ENCODE peak calls at places on chromosomes 11 and 22, in nine cellular contexts. O, Y, U, W, R, M, Z, N and I are unnamed samples.

GRCh38 chr22:39309364-39309861 is 10.0 kb downstream of the RPL3 start:
- DNase-seq in W (no peak), U (peak; percentile 59), M (no peak), Z (no peak), N (no peak), Y (no peak), R (no peak), O (no peak), I (no peak)

GRCh38 chr11:61055776-61056175 is 46.5 kb upstream of the CD5 start:
- DNase-seq in W (no peak), Y (no peak), Z (no peak), O (no peak), M (peak; percentile 24), R (no peak), U (no peak), N (no peak), I (no peak)

GRCh38 chr11:2699185-2699530 is 636 bp downstream of the KCNQ1OT1 start:
- DNase-seq in Y (no peak), O (peak; percentile 15), N (no peak), U (peak; percentile 68), Z (peak; percentile 26), M (peak; percentile 67), W (no peak), R (peak; percentile 68), I (peak; percentile 20)

GRCh38 chr22:23054531-23055257 is 15.6 kb upstream of the GNAZ start:
- DNase-seq in Y (no peak), W (no peak), R (peak; percentile 25), O (no peak), Z (no peak), M (peak; percentile 40), U (no peak), N (no peak), I (no peak)

GRCh38 chr11:10731064-10731680 is 19.9 kb upstream of the CTR9 start:
- DNase-seq in Z (no peak), O (no peak), W (no peak), R (no peak), Y (no peak), U (no peak), M (no peak), N (peak; percentile 7), I (no peak)

GRCh38 chr11:2934057-2934550 is 4.9 kb upstream of the PHLDA2 start:
- DNase-seq in Y (no peak), Z (no peak), R (no peak), O (no peak), M (no peak), U (no peak), W (no peak), N (no peak), I (no peak)

GRCh38 chr11:12088047-12088481 is 22.3 kb upstream of the MICAL2 start:
- DNase-seq in M (peak; percentile 89), Z (peak; percentile 74), Y (no peak), U (peak; percentile 77), O (no peak), N (peak; percentile 68), R (no peak), W (peak; percentile 45), I (peak; percentile 68)

GRCh38 chr11:3014314-3014938 is 22.3 kb upstream of the NAP1L4 start:
- DNase-seq in Y (no peak), U (no peak), R (no peak), N (no peak), W (no peak), M (no peak), O (no peak), Z (no peak), I (no peak)

GRCh38 chr22:36734171-36735058 is 30.9 kb upstream of the CACNG2 start:
- DNase-seq in O (no peak), M (peak; percentile 50), U (no peak), N (peak; percentile 34), Z (no peak), Y (no peak), W (no peak), R (peak; percentile 69), I (no peak)

GRCh38 chr11:78190374-78190773 is 1.7 kb downstream of the USP35 start:
- DNase-seq in N (no peak), R (no peak), M (peak; percentile 71), Y (no peak), U (no peak), Z (no peak), W (no peak), O (no peak), I (no peak)

GRCh38 chr22:33873186-33873585 is 47.1 kb downstream of the LARGE1 start:
- DNase-seq in N (no peak), O (no peak), Z (no peak), M (peak; percentile 72), Y (no peak), R (peak; percentile 56), U (no peak), W (no peak), I (peak; percentile 53)

GRCh38 chr22:49920859-49921258 is 2.4 kb downstream of the CRELD2 start:
- DNase-seq in N (no peak), Z (no peak), U (no peak), R (no peak), M (no peak), Y (no peak), W (no peak), O (no peak), I (no peak)

GRCh38 chr22:46326066-46326680 is 9.3 kb upstream of the TRMU start:
- DNase-seq in N (no peak), Y (no peak), R (no peak), M (no peak), W (no peak), Z (no peak), O (no peak), U (peak; percentile 51), I (no peak)

GRCh38 chr22:33542722-33543121 is 377.6 kb downstream of the LARGE1 start:
- DNase-seq in R (no peak), U (no peak), Y (no peak), M (no peak), N (no peak), W (no peak), O (no peak), Z (no peak), I (no peak)

GRCh38 chr22:47918276-47918928 is 1156.0 kb downstream of the TBC1D22A start:
- DNase-seq in M (no peak), R (no peak), U (no peak), O (no peak), N (no peak), Z (no peak), Y (no peak), W (no peak), I (no peak)
- H3K27ac ChIP-seq in M (no peak overlapping the region), R (no peak overlapping the region), U (no peak overlapping the region), O (no peak overlapping the region), N (no peak overlapping the region), Z (no peak overlapping the region), Y (no peak overlapping the region), W (no peak overlapping the region), I (no peak overlapping the region)

GRCh38 chr22:20506543-20507252 is 712 bp upstream of the MED15 start:
- DNase-seq in R (no peak), Z (no peak), O (no peak), Y (no peak), W (no peak), U (no peak), N (no peak), M (no peak), I (no peak)

GRCh38 chr22:20509344-20510047 is 2.1 kb downstream of the MED15 start:
- DNase-seq in Y (peak; percentile 82), O (peak; percentile 31), Z (peak; percentile 91), R (peak; percentile 97), W (no peak), M (peak; percentile 88), U (no peak), N (peak; percentile 95), I (peak; percentile 73)

GRCh38 chr22:20510811-20511577 is 3.6 kb downstream of the MED15 start:
- DNase-seq in R (no peak), O (no peak), W (no peak), M (no peak), N (no peak), Z (no peak), U (no peak), Y (no peak), I (no peak)

GRCh38 chr22:20507253-20508066 is at the start of gene MED15:
- DNase-seq in R (peak; percentile 95), M (peak; percentile 95), U (peak; percentile 94), W (no peak), Z (peak; percentile 87), O (peak; percentile 84), N (peak; percentile 89), Y (peak; percentile 65), I (peak; percentile 92)

DNA sequence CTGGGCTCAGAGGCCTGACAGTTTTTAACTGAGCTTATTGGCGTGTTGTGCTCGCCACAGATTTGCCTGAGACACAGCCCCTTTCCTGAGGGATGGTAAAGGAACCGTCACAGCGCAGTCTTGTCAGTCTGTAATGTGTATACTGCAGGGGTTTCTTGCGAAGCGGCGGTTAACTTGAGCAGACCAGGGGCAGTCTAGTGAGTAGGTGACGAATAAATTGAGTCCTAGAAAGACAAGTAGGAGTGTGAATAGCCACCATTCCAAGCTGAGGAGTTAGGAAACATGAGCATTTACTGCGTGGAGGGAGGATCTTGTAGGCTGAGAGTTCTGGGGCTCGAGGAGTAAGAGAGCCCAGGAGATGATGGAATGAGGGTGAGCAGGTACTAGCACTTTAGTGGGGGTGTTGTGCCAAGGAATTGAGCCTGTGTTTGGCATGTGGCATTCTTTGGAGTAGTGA is 1.4 kb downstream of the MED15 start:
- DNase-seq in Y (no peak), U (no peak), W (no peak), M (no peak), R (no peak), N (no peak), O (no peak), Z (peak; percentile 28), I (no peak)
- H3K27ac ChIP-seq in Y (peak overlapping the region; percentile 92), U (peak overlapping the region; percentile 96), W (peak overlapping the region; percentile 99), M (peak overlapping the region; percentile 97), R (peak overlapping the region; percentile 99), N (peak overlapping the region; percentile 92), O (peak overlapping the region; percentile 92), Z (peak overlapping the region; percentile 84), I (peak overlapping the region; percentile 97)

GRCh38 chr11:106723071-106723470 is 295.2 kb downstream of the GUCY1A2 start:
- DNase-seq in Z (no peak), M (no peak), Y (no peak), N (no peak), U (no peak), W (no peak), R (no peak), O (no peak), I (no peak)

GRCh38 chr11:106728861-106729260 is 289.4 kb downstream of the GUCY1A2 start:
- DNase-seq in O (no peak), Y (no peak), Z (no peak), M (no peak), W (no peak), N (no peak), U (no peak), R (no peak), I (no peak)

GRCh38 chr11:106727261-106727660 is 291.0 kb downstream of the GUCY1A2 start:
- DNase-seq in N (no peak), U (no peak), W (no peak), R (no peak), Z (no peak), M (no peak), O (no peak), Y (no peak), I (no peak)

GRCh38 chr11:106724293-106724892 is 293.9 kb downstream of the GUCY1A2 start:
- DNase-seq in M (no peak), O (no peak), U (no peak), W (no peak), Y (no peak), N (peak; percentile 72), R (no peak), Z (no peak), I (no peak)
- H3K27ac ChIP-seq in M (no peak overlapping the region), O (no peak overlapping the region), U (no peak overlapping the region), W (no peak overlapping the region), Y (no peak overlapping the region), N (no peak overlapping the region), R (no peak overlapping the region), Z (no peak overlapping the region), I (no peak overlapping the region)

GRCh38 chr11:110428956-110429613 is 663 bp upstream of the FDX1 start:
- DNase-seq in O (no peak), M (no peak), Y (no peak), R (peak; percentile 92), U (no peak), Z (peak; percentile 9), W (no peak), N (no peak), I (no peak)
- H3K27ac ChIP-seq in O (no peak overlapping the region), M (peak overlapping the region; percentile 92), Y (peak overlapping the region; percentile 59), R (peak overlapping the region; percentile 98), U (peak overlapping the region; percentile 92), Z (peak overlapping the region; percentile 72), W (no peak overlapping the region), N (peak overlapping the region; percentile 94), I (peak overlapping the region; percentile 91)